ENCODE peak calls at places on chromosomes 13 and 19, in seven cellular contexts. G is HS-27A, W is type B pancreatic cell, B is tibial artery, E is pancreas, S is BJ, T is neural progenitor cell. F is an unnamed sample.

GRCh38 chr19:1252221-1252817 is 3.9 kb downstream of the MIDN start:
- DNase-seq in G (peak), W (no peak), B (peak), E (peak), S (peak), T (no peak), F (peak)

GRCh38 chr13:45781553-45782326 is 69.8 kb downstream of the SIAH3 start:
- DNase-seq in G (no peak), W (no peak), B (no peak), E (peak), S (no peak), T (no peak), F (peak)

GRCh38 chr19:2041436-2041685 is 9.7 kb downstream of the MKNK2 start:
- DNase-seq in G (no peak), W (no peak), B (no peak), E (no peak), S (no peak), T (no peak), F (no peak)

GRCh38 chr19:14661372-14661924 is 13.2 kb downstream of the ADGRE3 start:
- DNase-seq in G (no peak), W (no peak), B (no peak), E (no peak), S (no peak), T (no peak), F (no peak)

GRCh38 chr19:44593294-44593693 is 20.1 kb upstream of the IGSF23 start:
- DNase-seq in G (no peak), W (no peak), B (no peak), E (no peak), S (no peak), T (no peak), F (no peak)

GRCh38 chr13:91668844-91669495 is 270.5 kb downstream of the GPC5 start:
- DNase-seq in G (no peak), W (no peak), B (no peak), E (no peak), S (no peak), T (no peak), F (no peak)

GRCh38 chr19:4986056-4986455 is 17.1 kb downstream of the KDM4B start:
- DNase-seq in G (no peak), W (no peak), B (no peak), E (no peak), S (no peak), T (no peak), F (no peak)

GRCh38 chr19:40585677-40586422 is 9.2 kb downstream of the SHKBP1 start:
- DNase-seq in G (no peak), W (no peak), B (no peak), E (no peak), S (no peak), T (no peak), F (no peak)

GRCh38 chr13:97256343-97256783 is 34.2 kb downstream of the MBNL2 start:
- DNase-seq in G (peak), W (no peak), B (no peak), E (peak), S (peak), T (no peak), F (no peak)

GRCh38 chr13:41905600-41906254 is 55.2 kb downstream of the VWA8 start:
- DNase-seq in G (no peak), W (no peak), B (no peak), E (no peak), S (no peak), T (peak), F (no peak)

GRCh38 chr19:50992666-50993035 is 8.8 kb downstream of the KLK8 start:
- DNase-seq in G (no peak), W (no peak), B (no peak), E (no peak), S (no peak), T (no peak), F (no peak)